ENCODE peak calls at places on chromosomes 16 and 17, in eight cellular contexts. J is A549, Z is uterus, C is tibial artery, Y is lower lobe of right lung, V is HCT116, Q is brain microvascular endothelial cell, A is HL-60. R is an unnamed sample.
A peak's percentile ranks its signal among the peaks of the same experiment; 100 is the strongest.

GRCh38 chr17:57528084-57528451 is 217.0 kb downstream of the CCDC182 start:
- DNase-seq in Q (no peak), Y (peak; percentile 54), A (no peak), V (no peak), Z (peak; percentile 76), J (no peak), C (no peak), R (no peak)

GRCh38 chr16:2471653-2472487 is 773 bp downstream of the NTN3 start:
- DNase-seq in Q (no peak), C (no peak), Y (no peak), J (no peak), V (no peak), Z (no peak), A (no peak), R (no peak)

GRCh38 chr17:67531291-67531690 is 154.2 kb downstream of the PITPNC1 start:
- DNase-seq in C (no peak), Y (no peak), A (no peak), V (no peak), Q (no peak), J (no peak), Z (no peak), R (peak; percentile 64)

GRCh38 chr17:82924214-82924613 is 84.4 kb upstream of the ZNF750 start:
- DNase-seq in A (no peak), C (no peak), Z (no peak), Q (no peak), V (no peak), J (no peak), Y (peak; percentile 27), R (no peak)

GRCh38 chr17:75783069-75783783 is 1.4 kb upstream of the UNK start:
- DNase-seq in Y (no peak), V (peak; percentile 80), C (no peak), Z (no peak), A (no peak), Q (peak; percentile 41), J (no peak), R (no peak)

GRCh38 chr17:77963441-77963840 is 4.9 kb downstream of the TNRC6C start:
- DNase-seq in C (no peak), A (no peak), Z (peak; percentile 50), V (no peak), Q (peak; percentile 93), J (no peak), Y (no peak), R (no peak)

GRCh38 chr17:29294580-29294900 is 592 bp upstream of the NUFIP2 start:
- DNase-seq in V (no peak), C (no peak), J (no peak), A (no peak), Y (no peak), Q (no peak), Z (no peak), R (no peak)

GRCh38 chr17:37671813-37672544 is 28.7 kb upstream of the DDX52 start:
- DNase-seq in Q (peak; percentile 74), V (no peak), J (peak; percentile 83), Y (no peak), Z (no peak), A (no peak), C (no peak), R (no peak)

GRCh38 chr16:72442381-72443158 is 270.6 kb upstream of the PMFBP1 start:
- DNase-seq in Z (no peak), Y (no peak), J (no peak), A (no peak), C (no peak), Q (peak; percentile 8), V (no peak), R (no peak)

GRCh38 chr17:78092794-78093324 is 35.7 kb downstream of the TMC6 start:
- DNase-seq in Y (no peak), J (no peak), V (no peak), A (no peak), Z (no peak), Q (no peak), C (no peak), R (no peak)

GRCh38 chr17:2706911-2707510 is 4.6 kb downstream of the CLUH start:
- DNase-seq in Q (no peak), J (no peak), C (no peak), V (no peak), Y (peak; percentile 44), Z (no peak), A (no peak), R (no peak)

GRCh38 chr16:73503093-73503492 is 455.2 kb upstream of the ZFHX3 start:
- DNase-seq in A (no peak), Z (no peak), Q (no peak), C (no peak), V (no peak), Y (no peak), J (no peak), R (no peak)

GRCh38 chr17:43563262-43564079 is 17.3 kb upstream of the ETV4 start:
- DNase-seq in Q (no peak), Y (no peak), Z (no peak), J (no peak), A (no peak), C (no peak), V (no peak), R (no peak)

GRCh38 chr17:40287159-40287493 is 553 bp upstream of the CDC6 start:
- DNase-seq in Z (no peak), Y (no peak), Q (no peak), J (no peak), A (no peak), C (no peak), V (no peak), R (no peak)

GRCh38 chr17:40286473-40286872 is 1.2 kb upstream of the CDC6 start:
- DNase-seq in Z (no peak), A (no peak), Y (no peak), J (no peak), C (no peak), Q (no peak), V (no peak), R (no peak)

GRCh38 chr17:40283662-40284061 is 4.0 kb upstream of the CDC6 start:
- DNase-seq in A (no peak), V (peak; percentile 87), Z (no peak), Y (no peak), J (peak; percentile 46), C (no peak), Q (peak; percentile 72), R (no peak)

GRCh38 chr17:40281663-40282062 is 6.0 kb upstream of the CDC6 start:
- DNase-seq in J (no peak), Z (no peak), C (no peak), Y (no peak), A (no peak), V (no peak), Q (no peak), R (no peak)

GRCh38 chr17:40284085-40284713 is 3.5 kb upstream of the CDC6 start:
- DNase-seq in J (peak; percentile 25), Z (no peak), Y (no peak), Q (peak; percentile 63), A (no peak), V (peak; percentile 80), C (no peak), R (peak; percentile 14)
- H3K27ac ChIP-seq in J (peak overlapping the region; percentile 0), Z (peak overlapping the region; percentile 44), Y (peak overlapping the region; percentile 4), Q (peak overlapping the region; percentile 70), A (no peak overlapping the region), V (peak overlapping the region; percentile 58), C (peak overlapping the region; percentile 17), R (peak overlapping the region; percentile 42)

DNA sequence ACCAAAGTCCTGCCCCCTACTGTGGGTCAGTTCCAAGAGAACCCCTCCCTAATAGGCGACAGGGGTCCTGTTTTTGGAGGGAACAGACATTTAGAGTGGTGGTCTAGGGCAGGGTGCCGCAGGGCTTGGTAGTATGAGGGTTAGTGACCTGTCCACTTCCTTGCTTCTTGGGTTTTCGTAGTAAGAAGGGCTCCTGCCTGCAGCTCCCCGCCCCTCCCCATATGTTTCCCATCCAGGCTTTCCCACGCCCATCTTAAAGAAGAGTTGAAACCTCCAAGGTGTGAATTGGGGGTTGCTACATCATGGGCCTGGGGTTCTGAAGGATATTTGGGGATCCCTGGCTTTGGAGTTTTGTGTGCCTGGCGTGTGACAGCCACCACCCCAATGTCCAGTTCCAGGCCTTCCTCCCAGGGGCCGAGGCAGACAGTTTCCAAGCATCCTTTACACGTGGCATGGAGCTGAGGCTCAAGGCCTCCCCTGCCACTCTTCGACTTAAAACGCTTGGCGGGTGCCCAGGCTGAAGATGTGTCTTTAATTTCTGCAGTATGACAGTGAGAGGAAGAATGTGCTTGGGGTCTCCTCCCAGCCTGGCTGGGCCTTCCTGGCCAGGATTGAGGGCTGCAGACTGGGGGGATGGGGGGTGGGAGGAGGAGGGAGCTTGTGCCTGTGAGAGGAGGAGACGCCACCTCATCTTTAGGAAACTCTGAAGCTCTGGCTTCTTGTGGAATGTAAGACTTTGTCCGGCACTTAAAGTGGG is 2.3 kb upstream of the COL1A1 start:
- DNase-seq in C (no peak), J (no peak), Y (no peak), A (no peak), Z (peak; percentile 80), Q (peak; percentile 75), V (no peak), R (no peak)
- H3K27ac ChIP-seq in C (peak overlapping the region; percentile 99), J (no peak overlapping the region), Y (no peak overlapping the region), A (no peak overlapping the region), Z (peak overlapping the region; percentile 96), Q (peak overlapping the region; percentile 57), V (no peak overlapping the region), R (peak overlapping the region; percentile 92)

GRCh38 chr17:76929572-76929971 is 61.4 kb downstream of the MGAT5B start:
- DNase-seq in J (no peak), Z (no peak), A (no peak), V (no peak), C (no peak), Q (no peak), Y (no peak), R (no peak)

GRCh38 chr17:76926237-76926866 is 58.1 kb downstream of the MGAT5B start:
- DNase-seq in Q (no peak), Y (no peak), V (no peak), Z (no peak), J (no peak), C (no peak), A (no peak), R (no peak)

GRCh38 chr17:76927577-76927976 is 59.4 kb downstream of the MGAT5B start:
- DNase-seq in Z (no peak), J (no peak), Q (no peak), V (no peak), C (no peak), A (no peak), Y (no peak), R (no peak)

GRCh38 chr17:76929148-76929547 is 60.9 kb downstream of the MGAT5B start:
- DNase-seq in Q (no peak), J (no peak), V (no peak), Y (no peak), A (no peak), Z (no peak), C (no peak), R (no peak)

GRCh38 chr17:76927982-76928381 is 59.8 kb downstream of the MGAT5B start:
- DNase-seq in Q (no peak), Z (no peak), J (no peak), Y (no peak), A (no peak), C (no peak), V (no peak), R (no peak)
- H3K27ac ChIP-seq in Q (no peak overlapping the region), Z (no peak overlapping the region), J (no peak overlapping the region), Y (no peak overlapping the region), A (no peak overlapping the region), C (no peak overlapping the region), V (no peak overlapping the region), R (no peak overlapping the region)

DNA sequence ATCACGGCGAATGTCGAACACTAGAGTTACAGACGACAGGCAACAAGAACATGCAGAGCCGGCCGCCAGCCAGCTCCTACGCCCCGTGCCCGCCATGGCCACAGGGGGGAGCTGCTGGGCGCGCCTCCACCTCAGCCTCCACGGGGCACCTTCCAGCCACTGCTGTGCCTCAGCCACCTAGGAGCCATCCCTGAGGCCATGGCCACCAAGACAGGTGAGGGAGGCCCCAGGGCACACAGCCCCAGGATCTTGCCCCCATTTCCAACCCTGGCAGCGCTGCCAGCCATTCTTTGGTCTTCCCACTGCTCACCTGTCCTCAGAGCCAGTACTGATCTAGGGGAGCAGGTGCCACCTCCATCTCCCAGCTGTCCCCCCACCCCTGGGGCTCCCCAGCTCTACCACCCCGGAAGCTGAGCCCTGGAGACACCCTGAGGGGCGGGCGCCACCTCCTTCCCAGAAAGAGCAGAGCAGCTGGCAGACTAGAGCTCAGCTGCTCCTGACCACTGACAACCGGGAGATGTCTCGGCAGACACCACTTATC is 11.8 kb downstream of the GNPTG start:
- DNase-seq in Z (no peak), J (peak; percentile 76), C (no peak), A (no peak), Y (peak; percentile 74), Q (no peak), V (peak; percentile 23), R (no peak)
- H3K27ac ChIP-seq in Z (no peak overlapping the region), J (no peak overlapping the region), C (no peak overlapping the region), A (no peak overlapping the region), Y (no peak overlapping the region), Q (no peak overlapping the region), V (no peak overlapping the region), R (no peak overlapping the region)